ENCODE peak calls at places on chromosomes 2 and 18, in seven cellular contexts. One of them, this sample, is unnamed.

GRCh38 chr2:101956465-101957030 is 35.2 kb upstream of the IL1R2 start:
- DNase-seq in CD4-positive, alpha-beta T cell: no peak
- DNase-seq in ovary: no peak
- DNase-seq in activated gamma-delta T cell: no peak
- DNase-seq in AG04450: no peak
- DNase-seq in activated CD4-positive, alpha-beta memory T cell treated with anti-CD3 and anti-CD28 coated beads for 36 hours: no peak
- DNase-seq in HEK293T: no peak
- DNase-seq in this sample: no peak

GRCh38 chr2:145925591-145925990 is 1405.7 kb upstream of the ZEB2 start:
- DNase-seq in AG04450: no peak
- DNase-seq in CD4-positive, alpha-beta T cell: no peak
- DNase-seq in ovary: no peak
- DNase-seq in activated gamma-delta T cell: no peak
- DNase-seq in activated CD4-positive, alpha-beta memory T cell treated with anti-CD3 and anti-CD28 coated beads for 36 hours: no peak
- DNase-seq in HEK293T: no peak
- DNase-seq in this sample: no peak

GRCh38 chr2:44352510-44352909 is 8.8 kb downstream of the PREPL start:
- DNase-seq in activated CD4-positive, alpha-beta memory T cell treated with anti-CD3 and anti-CD28 coated beads for 36 hours: no peak
- DNase-seq in AG04450: no peak
- DNase-seq in activated gamma-delta T cell: no peak
- DNase-seq in HEK293T: no peak
- DNase-seq in ovary: no peak
- DNase-seq in CD4-positive, alpha-beta T cell: no peak
- DNase-seq in this sample: no peak

GRCh38 chr2:201854841-201855240 is 48.5 kb downstream of the CDK15 start:
- DNase-seq in CD4-positive, alpha-beta T cell: no peak
- DNase-seq in activated gamma-delta T cell: no peak
- DNase-seq in ovary: no peak
- DNase-seq in activated CD4-positive, alpha-beta memory T cell treated with anti-CD3 and anti-CD28 coated beads for 36 hours: no peak
- DNase-seq in HEK293T: no peak
- DNase-seq in AG04450: peak
- DNase-seq in this sample: no peak

GRCh38 chr2:184727813-184728212 is 129.5 kb downstream of the ZNF804A start:
- DNase-seq in activated CD4-positive, alpha-beta memory T cell treated with anti-CD3 and anti-CD28 coated beads for 36 hours: no peak
- DNase-seq in HEK293T: no peak
- DNase-seq in ovary: no peak
- DNase-seq in AG04450: no peak
- DNase-seq in activated gamma-delta T cell: no peak
- DNase-seq in CD4-positive, alpha-beta T cell: no peak
- DNase-seq in this sample: no peak

GRCh38 chr2:194319222-194319992 is 1337.6 kb upstream of the SLC39A10 start:
- DNase-seq in CD4-positive, alpha-beta T cell: no peak
- DNase-seq in HEK293T: peak
- DNase-seq in AG04450: no peak
- DNase-seq in activated CD4-positive, alpha-beta memory T cell treated with anti-CD3 and anti-CD28 coated beads for 36 hours: no peak
- DNase-seq in ovary: no peak
- DNase-seq in activated gamma-delta T cell: no peak
- DNase-seq in this sample: no peak

GRCh38 chr18:62566199-62566598 is 43.4 kb downstream of the ZCCHC2 start:
- DNase-seq in activated gamma-delta T cell: no peak
- DNase-seq in activated CD4-positive, alpha-beta memory T cell treated with anti-CD3 and anti-CD28 coated beads for 36 hours: no peak
- DNase-seq in CD4-positive, alpha-beta T cell: no peak
- DNase-seq in ovary: no peak
- DNase-seq in AG04450: no peak
- DNase-seq in HEK293T: no peak
- DNase-seq in this sample: no peak

GRCh38 chr2:165857881-165858280 is 63.8 kb upstream of the GALNT3 start:
- DNase-seq in AG04450: peak
- DNase-seq in ovary: no peak
- DNase-seq in CD4-positive, alpha-beta T cell: no peak
- DNase-seq in activated gamma-delta T cell: no peak
- DNase-seq in activated CD4-positive, alpha-beta memory T cell treated with anti-CD3 and anti-CD28 coated beads for 36 hours: no peak
- DNase-seq in HEK293T: no peak
- DNase-seq in this sample: no peak